ENCODE peak calls at places on chromosomes 5 and 9, in four cellular contexts. Y is CD4-positive, alpha-beta memory T cell; R is breast epithelium; Z is HCT116. T is an unnamed sample. For H3K4me1, the result is how much of the 10 kb centered on the place peaks cover.

GRCh38 chr5:151255621-151256286 is 2.8 kb downstream of the GM2A start:
- DNase-seq in Y (no peak), R (no peak), Z (no peak), T (no peak)

GRCh38 chr9:18115131-18115530 is 358.8 kb upstream of the ADAMTSL1 start:
- DNase-seq in Y (no peak), R (no peak), Z (no peak), T (no peak)

GRCh38 chr5:118006229-118006628 is 982.1 kb downstream of the DTWD2 start:
- DNase-seq in Y (no peak), R (no peak), Z (no peak), T (no peak)

GRCh38 chr9:115204827-115205506 is 87.0 kb upstream of the TNC start:
- DNase-seq in Y (no peak), R (no peak), Z (no peak), T (peak)

GRCh38 chr5:24998641-24999040 is 353.9 kb upstream of the CDH10 start:
- DNase-seq in Y (no peak), R (no peak), Z (no peak), T (no peak)

GRCh38 chr9:108756746-108757490 is 98.9 kb downstream of the ACTL7B start:
- DNase-seq in Y (no peak), R (no peak), Z (peak), T (peak)

GRCh38 chr5:52620315-52620714 is 167.4 kb upstream of the ITGA1 start:
- DNase-seq in Y (no peak), R (no peak), Z (no peak), T (no peak)

GRCh38 chr5:150289551-150290390 is at the start of gene CAMK2A:
- DNase-seq in Y (no peak), R (no peak), Z (no peak), T (no peak)

GRCh38 chr9:95005276-95006141 is 279.0 kb downstream of the AOPEP start:
- DNase-seq in Y (no peak), R (no peak), Z (no peak), T (peak)
- H3K27ac ChIP-seq in Y (no peak), R (peak), Z (peak), T (peak)

GRCh38 chr9:134642385-134643181 is 980 bp downstream of the COL5A1 start:
- DNase-seq in Y (no peak), R (peak), Z (no peak), T (peak)

GRCh38 chr9:134641173-134641985 is at the start of gene COL5A1:
- DNase-seq in Y (peak), R (peak), Z (no peak), T (peak)

GRCh38 chr9:134641989-134642384 is 384 bp downstream of the COL5A1 start:
- DNase-seq in Y (no peak), R (no peak), Z (no peak), T (no peak)

GRCh38 chr9:134644715-134645606 is 3.4 kb downstream of the COL5A1 start:
- DNase-seq in Y (no peak), R (peak), Z (no peak), T (peak)

DNA sequence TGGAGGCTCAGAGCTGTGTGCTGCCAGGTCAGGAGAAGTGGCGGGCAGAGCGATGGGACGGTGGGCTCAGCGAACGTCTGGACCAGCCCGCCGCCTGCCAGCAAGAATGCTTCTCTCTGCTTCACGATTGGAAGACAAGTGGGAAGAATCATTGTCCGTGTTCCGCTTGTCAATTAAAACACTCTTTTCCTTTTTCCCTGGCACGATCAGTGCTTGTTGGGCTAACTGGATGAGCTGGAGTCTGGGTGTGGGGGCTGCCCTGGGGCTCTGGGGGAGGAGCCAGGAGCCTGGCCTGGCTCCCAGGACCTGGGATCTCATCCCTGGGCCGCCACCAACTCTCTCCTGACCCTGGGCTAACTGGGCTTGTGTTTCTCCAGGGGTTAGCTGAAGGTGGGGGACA is 1.7 kb downstream of the COL5A1 start:
- DNase-seq in Y (no peak), R (no peak), Z (no peak), T (peak)
- H3K4me3 ChIP-seq in Y (no peak), R (peak), Z (no peak), T (peak)

DNA sequence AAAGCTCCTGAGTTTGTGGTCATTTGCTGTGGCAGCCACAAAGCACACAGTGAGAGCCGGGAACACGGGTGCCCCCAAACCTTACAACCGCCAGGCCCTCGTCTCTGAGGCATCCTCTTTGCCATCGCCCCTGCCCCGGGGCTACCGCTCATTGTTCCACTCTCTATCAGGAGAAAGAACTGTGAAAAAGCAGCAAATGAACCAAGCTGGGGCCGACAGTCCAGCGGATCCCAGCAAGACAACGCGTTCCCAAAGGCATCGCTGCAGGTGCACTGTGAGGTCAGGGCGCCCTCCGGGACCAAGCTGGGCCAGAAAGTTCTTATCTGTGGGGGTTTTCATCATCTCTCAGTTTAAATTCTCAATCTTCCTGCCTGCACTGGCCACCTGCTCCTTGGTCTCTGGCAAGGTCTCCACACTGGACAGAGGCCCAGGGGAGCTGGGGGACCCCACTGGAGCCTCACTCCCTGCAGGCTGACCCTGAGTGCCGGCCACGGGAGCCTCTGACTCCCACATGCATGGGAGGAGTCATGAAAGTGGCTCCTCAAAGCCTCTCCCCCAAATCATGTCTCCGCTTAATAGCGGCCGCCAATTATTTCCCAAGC is 32.1 kb downstream of the VAV2 start:
- DNase-seq in Y (no peak), R (no peak), Z (no peak), T (no peak)
- H3K4me1 ChIP-seq in Y (under half), R (under half), Z (under half), T (under half)

GRCh38 chr9:136343884-136344269 is 16.5 kb downstream of the GPSM1 start:
- DNase-seq in Y (no peak), R (no peak), Z (no peak), T (no peak)
- H3K27ac ChIP-seq in Y (no peak), R (no peak), Z (no peak), T (no peak)

DNA sequence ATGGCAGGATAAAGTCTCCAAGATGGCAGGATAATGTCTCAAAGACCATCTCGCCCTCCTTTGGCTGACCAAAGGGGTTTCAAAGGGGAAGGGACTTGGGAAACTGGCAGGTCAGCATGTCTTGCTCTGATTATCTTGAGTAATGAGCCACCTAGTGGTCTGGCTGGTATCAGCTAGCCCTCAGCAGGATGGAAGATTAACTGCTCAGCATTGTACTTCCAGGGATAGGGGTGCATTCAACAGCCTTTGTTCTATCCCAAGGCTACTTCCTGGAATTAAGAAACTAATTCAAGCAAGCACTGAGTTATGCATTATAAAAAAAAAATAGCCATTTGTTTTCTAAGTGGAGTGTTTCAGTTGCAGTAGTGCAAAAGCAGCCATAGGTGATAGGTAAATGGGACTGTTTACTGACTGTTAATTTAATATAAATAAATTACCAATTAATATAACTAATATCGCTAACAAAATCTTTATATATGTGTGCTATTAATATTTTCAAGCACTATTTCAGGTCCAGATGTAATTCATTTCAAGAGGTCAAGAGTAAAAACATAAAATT is 555.5 kb downstream of the CDH9 start:
- DNase-seq in Y (no peak), R (no peak), Z (peak), T (peak)
- H3K4me3 ChIP-seq in Y (no peak), R (peak), Z (no peak), T (peak)

GRCh38 chr5:57195060-57195459 is 21.2 kb downstream of the GPBP1 start:
- DNase-seq in Y (no peak), R (no peak), Z (no peak), T (no peak)
- H3K4me1 ChIP-seq in Y (half or more), R (under half), Z (under half), T (under half)

DNA sequence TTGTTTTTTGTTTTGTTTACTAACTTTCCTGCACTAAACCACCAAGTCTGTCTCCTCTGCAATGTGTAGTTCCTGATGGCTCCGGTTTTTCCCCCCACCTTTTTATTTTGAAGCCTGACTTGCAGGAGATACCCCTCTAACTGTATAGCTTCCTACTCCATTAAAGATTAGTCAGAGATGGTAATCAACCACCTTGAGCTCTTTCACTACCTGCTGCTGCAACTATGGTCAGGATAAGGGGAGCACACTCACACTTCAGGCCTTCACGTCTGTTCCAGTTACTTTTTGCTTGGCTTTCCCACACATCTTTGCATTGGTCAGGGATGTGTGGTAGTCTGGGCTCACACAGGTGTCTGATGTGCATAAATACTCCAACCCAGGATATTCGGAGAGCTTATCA is 63.4 kb downstream of the NR6A1 start:
- DNase-seq in Y (no peak), R (no peak), Z (no peak), T (peak)
- H3K27ac ChIP-seq in Y (no peak), R (no peak), Z (no peak), T (peak)